ENCODE peak calls at places on chromosome 14, in eight cellular contexts. Y is A549, S is breast epithelium, Q is stomach, F is IMR-90, G is adrenal gland, B is Peyer's patch, H is heart left ventricle. Z is an unnamed sample. For H3K9me3, the result is how much of the 10 kb centered on the place peaks cover.

GRCh38 chr14:50666772-50667490 is 1.2 kb downstream of the SAV1 start:
- DNase-seq in Y (no peak), S (peak), Q (peak), F (peak), G (peak), B (peak), H (peak), Z (peak)

GRCh38 chr14:29671034-29671433 is 256.6 kb downstream of the PRKD1 start:
- DNase-seq in Y (no peak), S (no peak), Q (no peak), F (peak), G (no peak), B (no peak), H (no peak), Z (no peak)

GRCh38 chr14:76539130-76539529 is 163.2 kb downstream of the ESRRB start:
- DNase-seq in Y (no peak), S (no peak), Q (no peak), F (no peak), G (no peak), B (no peak), H (no peak), Z (no peak)

GRCh38 chr14:101105045-101105444 is 201.5 kb upstream of the RTL1 start:
- DNase-seq in Y (no peak), S (no peak), Q (no peak), F (no peak), G (peak), B (no peak), H (no peak), Z (peak)

GRCh38 chr14:31170411-31170810 is 37.2 kb downstream of the HECTD1 start:
- DNase-seq in Y (no peak), S (no peak), Q (no peak), F (peak), G (no peak), B (no peak), H (no peak), Z (no peak)

GRCh38 chr14:57266060-57266459 is 2.6 kb downstream of the EXOC5 start:
- DNase-seq in Y (no peak), S (no peak), Q (no peak), F (peak), G (no peak), B (no peak), H (no peak), Z (no peak)

GRCh38 chr14:99790978-99791376 is 2.2 kb upstream of the EML1 start:
- DNase-seq in Y (no peak), S (no peak), Q (no peak), F (no peak), G (no peak), B (no peak), H (no peak), Z (no peak)

GRCh38 chr14:50001999-50002925 is 109.4 kb downstream of the ARF6 start:
- DNase-seq in Y (no peak), S (peak), Q (peak), F (no peak), G (no peak), B (peak), H (no peak), Z (no peak)

GRCh38 chr14:81408595-81408994 is 8.5 kb upstream of the STON2 start:
- DNase-seq in Y (no peak), S (no peak), Q (no peak), F (no peak), G (no peak), B (no peak), H (no peak), Z (no peak)

GRCh38 chr14:44866322-44866721 is 95.4 kb downstream of the KLHL28 start:
- DNase-seq in Y (no peak), S (no peak), Q (no peak), F (no peak), G (no peak), B (no peak), H (no peak), Z (no peak)
- H3K27ac ChIP-seq in Y (no peak), S (no peak), Q (no peak), F (no peak), G (no peak), B (no peak), H (no peak), Z (no peak)

DNA sequence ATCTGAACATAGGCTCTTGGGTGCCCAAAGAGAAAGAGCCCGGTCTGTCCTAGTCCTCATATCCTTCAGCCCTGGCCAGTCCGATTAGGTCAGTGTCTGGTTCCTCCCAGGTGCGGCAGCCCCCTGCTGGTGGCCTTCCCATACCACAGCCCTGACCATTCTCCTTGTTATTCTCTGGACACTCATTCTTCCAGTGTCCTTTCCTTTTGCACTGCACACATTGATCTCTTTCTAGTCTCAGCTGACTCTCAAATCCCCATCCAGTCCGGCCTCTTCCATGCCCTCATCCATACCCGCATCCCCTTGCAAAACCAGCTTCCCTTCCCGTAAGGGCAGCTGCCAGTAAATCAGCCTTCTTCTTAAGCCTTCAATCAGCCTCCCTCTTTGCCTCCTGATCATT is 1316.3 kb downstream of the TMEM121 start:
- DNase-seq in Y (peak), S (no peak), Q (peak), F (no peak), G (no peak), B (no peak), H (no peak), Z (peak)
- H3K9me3 ChIP-seq in Y (under half), S (under half), Q (under half), F (under half), G (under half), B (under half), H (under half), Z (under half)

GRCh38 chr14:102590667-102591099 is 1.8 kb upstream of the RCOR1 start:
- DNase-seq in Y (peak), S (no peak), Q (peak), F (peak), G (peak), B (no peak), H (peak), Z (peak)
- TF ChIP-seq POLR2A in Y (peak), S (no peak), Q (no peak), F (peak), G (no peak), B (peak), H (no peak), Z (no peak)

DNA sequence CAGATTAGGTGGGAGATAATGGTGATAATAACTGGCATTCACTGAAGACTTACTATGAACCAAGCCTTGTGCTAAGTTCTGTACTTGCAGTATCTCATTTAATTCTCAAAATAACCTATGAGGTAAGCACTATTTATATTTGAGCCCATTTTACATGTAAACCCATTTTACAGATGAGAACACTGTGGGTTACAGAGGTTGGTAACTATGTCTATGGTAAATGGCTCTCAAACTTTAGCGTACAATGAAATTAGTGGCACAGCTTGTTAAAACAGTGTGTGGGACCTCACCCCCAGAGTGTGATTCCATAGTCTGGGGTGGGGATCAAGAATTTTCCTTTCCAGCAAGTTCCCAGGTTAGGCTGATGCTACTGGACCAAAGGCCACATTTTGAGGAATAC is 22.2 kb upstream of the JPH4 start:
- DNase-seq in Y (no peak), S (no peak), Q (no peak), F (no peak), G (no peak), B (no peak), H (no peak), Z (no peak)
- H3K27ac ChIP-seq in Y (no peak), S (no peak), Q (no peak), F (no peak), G (no peak), B (no peak), H (no peak), Z (no peak)

GRCh38 chr14:105902131-105902898 is 375.9 kb downstream of the TMEM121 start:
- DNase-seq in Y (no peak), S (no peak), Q (no peak), F (no peak), G (no peak), B (no peak), H (peak), Z (no peak)

GRCh38 chr14:105905456-105905855 is 379.1 kb downstream of the TMEM121 start:
- DNase-seq in Y (no peak), S (no peak), Q (no peak), F (no peak), G (no peak), B (no peak), H (peak), Z (no peak)

GRCh38 chr14:105903971-105904370 is 377.6 kb downstream of the TMEM121 start:
- DNase-seq in Y (no peak), S (no peak), Q (no peak), F (no peak), G (no peak), B (no peak), H (peak), Z (no peak)

GRCh38 chr14:105907276-105907675 is 380.9 kb downstream of the TMEM121 start:
- DNase-seq in Y (no peak), S (no peak), Q (no peak), F (no peak), G (no peak), B (no peak), H (no peak), Z (no peak)

GRCh38 chr14:105904379-105904778 is 378.0 kb downstream of the TMEM121 start:
- DNase-seq in Y (no peak), S (no peak), Q (no peak), F (no peak), G (no peak), B (no peak), H (peak), Z (no peak)
- H3K9me3 ChIP-seq in Y (under half), S (under half), Q (under half), F (under half), G (under half), B (under half), H (under half), Z (under half)

GRCh38 chr14:102140027-102140749 is 491 bp downstream of the WDR20 start:
- DNase-seq in Y (peak), S (peak), Q (peak), F (no peak), G (peak), B (peak), H (peak), Z (peak)
- TF ChIP-seq POLR2A in Y (no peak), S (no peak), Q (no peak), F (no peak), G (no peak), B (no peak), H (no peak), Z (no peak)

GRCh38 chr14:64220466-64220865 is 73.7 kb downstream of the ESR2 start:
- DNase-seq in Y (no peak), S (no peak), Q (no peak), F (no peak), G (peak), B (no peak), H (peak), Z (peak)

GRCh38 chr14:64217318-64217717 is 76.9 kb downstream of the ESR2 start:
- DNase-seq in Y (no peak), S (peak), Q (no peak), F (no peak), G (peak), B (peak), H (no peak), Z (peak)

GRCh38 chr14:64220056-64220455 is 74.1 kb downstream of the ESR2 start:
- DNase-seq in Y (no peak), S (no peak), Q (no peak), F (no peak), G (peak), B (no peak), H (no peak), Z (no peak)

GRCh38 chr14:64217747-64218146 is 76.4 kb downstream of the ESR2 start:
- DNase-seq in Y (no peak), S (no peak), Q (no peak), F (no peak), G (peak), B (no peak), H (no peak), Z (no peak)

GRCh38 chr14:64218344-64219240 is 75.6 kb downstream of the ESR2 start:
- DNase-seq in Y (no peak), S (no peak), Q (peak), F (no peak), G (peak), B (no peak), H (peak), Z (peak)
- H3K27ac ChIP-seq in Y (no peak), S (peak), Q (peak), F (no peak), G (no peak), B (no peak), H (peak), Z (peak)

DNA sequence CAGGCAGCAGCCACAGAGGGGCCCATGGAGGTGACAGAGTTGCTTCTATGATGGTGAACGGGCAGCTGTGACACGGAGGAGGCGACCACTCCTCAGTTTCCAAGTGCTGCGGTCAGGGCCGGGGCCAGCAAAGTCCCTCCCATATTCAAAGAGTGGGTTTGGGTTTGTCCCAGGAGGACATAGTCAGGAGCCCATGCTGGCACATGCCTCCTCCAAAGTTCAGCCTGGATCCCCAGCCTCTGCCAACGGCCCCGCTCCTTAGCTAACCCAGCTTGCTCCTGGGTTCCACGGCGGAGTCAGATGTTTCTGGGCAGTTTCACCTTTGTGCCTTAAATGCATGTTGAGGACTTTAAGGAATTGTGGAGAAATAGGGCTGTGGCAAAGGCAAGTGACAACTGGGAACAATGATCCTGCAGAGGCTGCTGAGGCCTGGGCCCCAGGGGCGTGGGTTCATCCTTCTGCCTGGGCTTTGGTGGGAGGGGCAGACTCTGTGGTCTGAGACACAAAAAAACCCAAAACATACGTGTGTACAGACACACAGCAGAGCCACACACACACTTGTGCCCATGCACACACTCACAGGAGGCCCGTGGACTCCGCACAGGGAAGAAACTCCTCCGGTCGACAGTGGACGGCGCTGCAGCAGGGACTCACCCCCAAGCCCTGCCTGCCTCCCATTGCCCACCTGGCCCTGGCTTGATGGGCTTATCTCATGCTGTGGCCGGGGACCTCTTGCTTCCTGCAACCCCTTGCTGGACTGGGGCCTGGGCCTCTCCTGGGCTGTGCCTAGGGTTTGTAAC is 399.4 kb downstream of the TMEM121 start:
- DNase-seq in Y (no peak), S (no peak), Q (no peak), F (no peak), G (no peak), B (no peak), H (peak), Z (no peak)
- H3K9me3 ChIP-seq in Y (under half), S (under half), Q (under half), F (under half), G (under half), B (under half), H (under half), Z (under half)

DNA sequence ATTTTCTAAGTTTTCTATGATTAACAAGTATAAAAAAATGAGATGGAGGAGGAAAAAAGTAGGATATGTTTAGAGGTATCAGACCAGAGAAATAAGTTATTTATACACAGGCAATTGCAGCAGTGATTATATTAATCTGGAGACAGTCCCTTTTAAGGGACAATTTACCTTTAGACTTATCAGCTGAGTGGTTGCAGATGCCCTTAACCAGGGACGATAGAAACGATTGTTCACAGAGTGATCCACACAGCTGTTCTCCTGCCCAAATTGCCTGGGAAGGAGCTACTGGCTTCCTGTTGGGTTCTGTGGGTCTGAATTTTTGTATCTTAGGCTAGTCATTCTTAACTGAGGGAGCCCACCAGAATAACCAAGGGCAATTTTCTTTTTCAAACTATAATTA is 66.4 kb downstream of the GCH1 start:
- DNase-seq in Y (no peak), S (no peak), Q (no peak), F (no peak), G (no peak), B (no peak), H (no peak), Z (no peak)
- TF ChIP-seq POLR2A in Y (no peak), S (no peak), Q (no peak), F (no peak), G (no peak), B (no peak), H (no peak), Z (no peak)

Z was measured in testis.